ENCODE peak calls at places on chromosome 1, in four cellular contexts. I is mesenchymal stem cell, O is H1, T is neuronal stem cell. F is an unnamed sample.

GRCh38 chr1:230069813-230070212 is 2.8 kb downstream of the GALNT2 start:
- DNase-seq in O (no peak), I (no peak), T (no peak), F (no peak)

GRCh38 chr1:182995894-182996293 is 27.3 kb upstream of the LAMC1 start:
- DNase-seq in T (no peak), I (no peak), O (no peak), F (no peak)

GRCh38 chr1:72066431-72066830 is 215.9 kb downstream of the NEGR1 start:
- DNase-seq in T (no peak), I (no peak), O (no peak), F (no peak)

GRCh38 chr1:101846820-101847219 is 149.9 kb downstream of the OLFM3 start:
- DNase-seq in T (peak), O (no peak), I (no peak), F (no peak)

GRCh38 chr1:25476186-25477097 is 45.7 kb downstream of the MACO1 start:
- DNase-seq in I (no peak), O (no peak), T (no peak), F (no peak)

GRCh38 chr1:37298769-37299168 is 175.6 kb upstream of the ZC3H12A start:
- DNase-seq in I (no peak), O (no peak), T (no peak), F (no peak)

GRCh38 chr1:77273891-77274290 is 7.9 kb upstream of the AK5 start:
- DNase-seq in I (peak), T (no peak), O (no peak), F (no peak)

GRCh38 chr1:25990702-25991395 is 7.0 kb downstream of the PAFAH2 start:
- DNase-seq in O (no peak), T (no peak), I (no peak), F (no peak)

GRCh38 chr1:235018161-235018560 is 110.5 kb downstream of the TOMM20 start:
- DNase-seq in O (peak), I (peak), T (no peak), F (peak)

GRCh38 chr1:209030454-209031167 is 552.9 kb upstream of the CAMK1G start:
- DNase-seq in I (no peak), O (no peak), T (no peak), F (no peak)

GRCh38 chr1:15090373-15090772 is 63.2 kb upstream of the TMEM51 start:
- DNase-seq in T (peak), I (no peak), O (peak), F (peak)

GRCh38 chr1:218804014-218804785 is 369.5 kb upstream of the LYPLAL1 start:
- DNase-seq in O (no peak), I (no peak), T (no peak), F (peak)

GRCh38 chr1:36342426-36343185 is 19.2 kb upstream of the EVA1B start:
- DNase-seq in O (no peak), T (no peak), I (peak), F (peak)

GRCh38 chr1:221724931-221725605 is 16.8 kb downstream of the DUSP10 start:
- DNase-seq in I (peak), T (no peak), O (no peak), F (peak)

GRCh38 chr1:8004803-8005573 is 21.1 kb downstream of the ERRFI1 start:
- DNase-seq in I (peak), T (no peak), O (no peak), F (peak)

GRCh38 chr1:90201467-90202358 is 206.8 kb downstream of the ZNF326 start:
- DNase-seq in T (no peak), I (peak), O (no peak), F (peak)

GRCh38 chr1:228783415-228784045 is 48.3 kb downstream of the RHOU start:
- DNase-seq in I (peak), O (no peak), T (no peak), F (peak)

GRCh38 chr1:150561830-150562367 is 12.7 kb downstream of the ADAMTSL4 start:
- DNase-seq in T (peak), O (peak), I (peak), F (peak)
- H2BK12ac ChIP-seq in T (no peak), O (peak), I (peak), F (peak)

GRCh38 chr1:6601865-6602668 is 602 bp downstream of the KLHL21 start:
- DNase-seq in T (no peak), O (no peak), I (peak), F (peak)

GRCh38 chr1:6603424-6603850 is 768 bp upstream of the KLHL21 start:
- DNase-seq in O (no peak), T (peak), I (peak), F (peak)

GRCh38 chr1:6602669-6603423 is at the start of gene KLHL21:
- DNase-seq in I (peak), O (no peak), T (peak), F (peak)

GRCh38 chr1:6601049-6601864 is 1.4 kb downstream of the KLHL21 start:
- DNase-seq in O (no peak), I (peak), T (no peak), F (peak)

DNA sequence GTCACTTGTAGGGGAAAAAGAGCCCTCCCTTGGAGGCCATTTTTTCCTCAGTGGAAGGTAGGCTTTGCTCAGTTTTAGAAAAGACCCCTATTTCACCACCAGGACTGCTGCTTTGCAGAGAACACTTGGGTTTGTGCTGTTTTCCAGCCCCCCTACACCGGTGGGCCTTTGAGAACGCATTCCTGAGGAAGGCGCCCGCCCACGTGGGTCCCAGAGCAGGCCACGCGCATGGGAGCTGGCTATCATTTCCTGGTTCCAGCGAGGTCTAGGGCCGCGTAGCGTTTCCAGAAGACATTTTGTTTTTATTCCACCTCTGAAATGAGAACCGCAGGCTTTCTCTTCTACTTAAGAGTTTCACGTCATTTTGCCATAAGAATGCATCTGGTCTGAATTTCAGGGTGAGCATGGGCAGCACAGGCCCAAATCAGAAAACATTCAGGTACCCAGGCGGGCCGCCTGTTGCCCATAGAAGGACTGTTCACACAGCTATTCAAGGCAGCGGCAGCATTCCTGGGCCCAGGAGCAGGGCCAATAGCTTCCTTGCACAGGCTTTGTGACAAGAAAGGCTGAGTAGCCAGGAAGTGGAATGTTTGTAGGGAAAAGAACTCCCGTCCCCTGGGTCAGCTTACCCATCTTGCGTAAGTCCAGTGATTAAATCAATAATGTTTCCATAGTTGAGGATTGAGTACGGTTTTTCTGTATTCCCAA is 1.3 kb upstream of the KLHL21 start:
- DNase-seq in O (peak), I (peak), T (peak), F (peak)
- H2BK12ac ChIP-seq in O (peak), I (peak), T (peak), F (peak)

GRCh38 chr1:160653620-160654016 is 6.8 kb upstream of the SLAMF1 start:
- DNase-seq in T (no peak), I (no peak), O (no peak), F (no peak)
- H2BK12ac ChIP-seq in T (no peak), I (peak), O (peak), F (peak)

GRCh38 chr1:30775433-30775975 is 17.9 kb upstream of the LAPTM5 start:
- DNase-seq in I (no peak), O (no peak), T (no peak), F (no peak)
- H2BK12ac ChIP-seq in I (no peak), O (no peak), T (no peak), F (no peak)

DNA sequence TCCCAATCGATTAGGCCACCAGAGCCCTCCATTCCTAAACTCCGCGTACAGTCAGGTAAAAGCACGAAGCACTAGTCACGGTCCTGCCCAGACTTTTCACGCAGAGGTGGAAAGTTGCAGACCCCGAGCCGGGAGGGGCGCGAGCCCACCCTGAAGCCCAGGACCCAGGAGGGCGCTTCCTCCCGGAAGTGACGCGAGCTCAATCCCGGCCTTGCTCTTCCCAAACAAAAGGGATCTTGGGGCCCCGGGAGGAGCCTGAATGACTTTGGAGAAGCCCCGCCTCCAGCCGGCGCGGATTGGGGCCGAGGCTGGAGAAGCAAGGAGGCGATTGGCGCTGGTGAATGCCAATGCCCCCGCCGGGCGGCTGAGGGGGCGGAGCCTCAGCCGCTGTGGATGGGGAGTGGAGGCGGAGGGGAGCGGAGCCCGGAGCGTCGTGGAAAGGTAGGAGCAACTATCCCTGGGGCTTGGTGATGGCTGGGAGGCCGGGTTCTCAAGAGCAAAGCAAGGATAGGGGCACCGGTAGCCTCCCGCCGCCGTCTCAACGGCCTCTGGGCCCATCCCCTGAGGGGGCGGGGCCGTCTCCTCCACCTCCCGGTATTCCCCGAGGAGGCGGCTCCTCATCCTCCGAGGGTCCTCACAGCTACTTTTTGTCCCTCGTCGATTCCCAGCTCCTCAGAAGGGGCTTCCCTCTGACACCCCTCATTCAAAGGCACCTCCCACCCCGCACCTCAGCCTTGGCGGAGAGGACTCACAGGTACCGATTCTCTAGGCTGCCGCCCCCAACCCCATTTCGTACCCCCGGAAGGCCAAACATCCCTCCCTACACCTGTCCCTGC is at the start of gene CTTNBP2NL:
- DNase-seq in I (peak), T (peak), O (peak), F (peak)
- H2BK12ac ChIP-seq in I (peak), T (no peak), O (peak), F (peak)

GRCh38 chr1:11906870-11907269 is 19.4 kb downstream of the KIAA2013 start:
- DNase-seq in T (no peak), I (no peak), O (no peak), F (no peak)

GRCh38 chr1:11908139-11909021 is 17.8 kb downstream of the KIAA2013 start:
- DNase-seq in T (peak), I (peak), O (peak), F (peak)

GRCh38 chr1:11904978-11905377 is 21.2 kb downstream of the KIAA2013 start:
- DNase-seq in O (no peak), T (no peak), I (no peak), F (no peak)

GRCh38 chr1:11903210-11903609 is 23.0 kb downstream of the KIAA2013 start:
- DNase-seq in O (no peak), I (no peak), T (no peak), F (no peak)

GRCh38 chr1:11907275-11908138 is 18.7 kb downstream of the KIAA2013 start:
- DNase-seq in I (peak), T (peak), O (peak), F (peak)
- H2BK12ac ChIP-seq in I (no peak), T (peak), O (peak), F (no peak)

DNA sequence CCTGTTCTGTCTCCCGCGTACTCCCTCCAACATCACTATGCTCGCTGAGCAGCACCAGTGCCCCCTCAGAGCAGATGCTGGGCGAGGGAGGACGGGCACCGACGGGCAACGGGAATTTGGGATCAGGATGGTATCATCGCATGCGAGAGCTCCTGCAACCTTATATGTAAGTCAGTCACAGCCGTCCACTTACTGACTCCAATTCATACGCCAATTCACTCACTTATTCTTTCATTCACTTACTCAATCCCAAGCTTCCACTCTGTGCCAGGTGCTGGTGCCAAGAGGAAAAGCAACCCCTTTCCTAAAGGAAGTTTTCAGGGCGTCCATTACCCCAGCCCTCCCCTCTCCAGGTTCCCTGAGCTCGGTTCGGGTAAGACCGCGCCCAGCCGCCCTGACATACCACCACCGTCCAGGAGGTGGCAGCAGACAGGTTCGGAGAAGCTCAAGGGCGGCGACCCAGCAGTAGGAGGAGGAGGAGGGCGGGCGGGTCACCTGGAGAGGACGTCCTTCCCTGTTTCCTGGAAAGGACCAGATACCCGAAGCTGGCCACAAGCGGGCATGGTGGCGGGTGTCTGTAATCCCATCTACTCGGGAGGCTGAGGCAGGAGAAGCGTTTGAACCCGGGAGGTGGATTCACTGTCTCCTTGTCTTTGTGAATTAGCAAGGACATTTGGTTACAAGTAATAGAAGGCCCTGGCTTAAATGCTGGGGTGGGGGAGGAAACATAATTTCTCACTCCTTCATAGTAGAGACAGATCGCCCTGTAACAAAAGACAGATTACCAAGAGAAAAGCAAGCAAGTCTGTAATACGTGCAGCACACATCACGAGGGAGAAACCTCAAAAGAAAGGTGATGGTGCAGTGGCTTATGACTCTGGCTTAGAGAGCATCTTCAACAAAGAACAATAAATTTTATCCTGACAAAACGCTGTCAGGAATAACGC is 7.6 kb upstream of the IL22RA1 start:
- DNase-seq in I (peak), T (peak), O (peak), F (peak)
- H2BK12ac ChIP-seq in I (no peak), T (no peak), O (peak), F (peak)

DNA sequence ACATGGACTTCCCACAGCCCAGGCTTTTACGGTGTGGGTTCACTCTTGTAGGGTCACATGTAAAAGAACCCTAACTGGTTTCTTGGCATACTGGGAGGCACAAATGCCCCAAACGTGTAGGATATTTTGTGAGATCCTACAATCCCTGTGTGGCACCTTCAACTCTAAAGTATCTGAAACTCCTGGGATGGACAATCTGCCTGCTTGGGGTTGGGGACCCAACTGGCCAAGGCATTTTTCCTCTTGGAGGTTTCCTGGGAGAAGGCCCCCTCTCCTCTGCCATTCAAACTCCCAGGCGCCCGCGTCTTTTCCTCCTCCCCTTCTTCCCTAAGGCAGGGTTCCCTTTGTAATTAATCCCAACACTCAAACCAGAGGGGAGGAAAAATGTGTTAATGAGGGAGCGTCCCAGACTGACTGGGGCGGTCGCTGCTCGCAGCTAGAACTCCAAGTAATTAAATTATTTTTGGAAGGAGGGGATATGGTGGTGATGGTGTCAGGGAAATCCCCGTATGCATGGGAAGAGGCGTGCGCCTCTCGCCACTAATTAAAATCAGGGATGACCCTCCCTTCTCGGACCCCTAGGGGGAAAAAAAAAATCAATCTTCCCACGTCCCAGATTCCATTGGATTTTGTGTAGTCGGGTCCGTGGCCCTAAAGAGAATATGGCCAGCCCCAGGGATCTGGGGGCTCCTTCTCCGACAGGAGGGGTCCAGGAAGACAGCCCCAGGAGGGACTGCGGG is 650 bp upstream of the VANGL2 start:
- DNase-seq in I (no peak), T (no peak), O (no peak), F (no peak)
- H2BK12ac ChIP-seq in I (peak), T (no peak), O (no peak), F (peak)